ENCODE peak calls at places on chromosomes 13 and 19, in seven cellular contexts. N, T, B, I, F, J and H are unnamed samples. For H3K36me3, the result is how much of the 10 kb centered on the place peaks cover.

GRCh38 chr19:35887197-35887596 is 13.1 kb downstream of the NFKBID start:
- DNase-seq in I (no peak), T (no peak), B (no peak), J (no peak), N (no peak), F (no peak), H (no peak)

GRCh38 chr19:18259848-18260247 is 14.4 kb downstream of the IQCN start:
- DNase-seq in T (no peak), B (no peak), F (no peak), J (no peak), N (no peak), I (no peak), H (no peak)

GRCh38 chr13:114077938-114078335 is 54.5 kb downstream of the RASA3 start:
- DNase-seq in T (no peak), J (no peak), F (peak), I (no peak), B (no peak), N (peak), H (no peak)

GRCh38 chr13:59447031-59447430 is 716.7 kb downstream of the DIAPH3 start:
- DNase-seq in J (no peak), I (no peak), T (no peak), N (no peak), F (peak), B (no peak), H (no peak)

GRCh38 chr19:43766755-43767043 is 11.9 kb upstream of the SMG9 start:
- DNase-seq in B (no peak), J (no peak), I (no peak), T (no peak), N (no peak), F (no peak), H (no peak)

GRCh38 chr13:33262069-33262487 is 23.5 kb downstream of the STARD13 start:
- DNase-seq in B (no peak), N (peak), T (no peak), I (peak), J (no peak), F (peak), H (no peak)

GRCh38 chr13:51727634-51728274 is 76.2 kb downstream of the DHRS12 start:
- DNase-seq in F (no peak), T (no peak), J (no peak), B (no peak), I (no peak), N (no peak), H (no peak)

GRCh38 chr19:34969721-34970120 is 5.7 kb upstream of the ZNF792 start:
- DNase-seq in I (no peak), F (no peak), B (no peak), J (no peak), N (no peak), T (no peak), H (no peak)

GRCh38 chr19:892243-892996 is 567 bp downstream of the MED16 start:
- DNase-seq in T (no peak), J (no peak), B (no peak), N (no peak), I (no peak), F (no peak), H (no peak)

GRCh38 chr13:98959775-98960325 is 18.0 kb downstream of the DOCK9 start:
- DNase-seq in J (no peak), N (no peak), T (no peak), F (no peak), B (no peak), I (no peak), H (no peak)

GRCh38 chr13:20119960-20120359 is 40.9 kb downstream of the GJA3 start:
- DNase-seq in I (no peak), N (no peak), B (no peak), F (no peak), J (no peak), T (no peak), H (no peak)

GRCh38 chr19:51479531-51480331 is 1.4 kb downstream of the CEACAM18 start:
- DNase-seq in B (no peak), J (no peak), T (no peak), I (no peak), N (no peak), F (no peak), H (no peak)

GRCh38 chr19:28454083-28454482 is 758.9 kb downstream of the UQCRFS1 start:
- DNase-seq in J (peak), F (peak), I (no peak), B (no peak), N (no peak), T (no peak), H (no peak)

GRCh38 chr13:101473458-101473857 is 21.0 kb downstream of the ITGBL1 start:
- DNase-seq in J (no peak), N (no peak), F (peak), I (no peak), B (no peak), T (no peak), H (no peak)

GRCh38 chr13:99731747-99732146 is 230.5 kb downstream of the TM9SF2 start:
- DNase-seq in I (no peak), B (no peak), N (no peak), J (no peak), T (no peak), F (no peak), H (no peak)

GRCh38 chr19:48970923-48971395 is 5.8 kb downstream of the FTL start:
- DNase-seq in J (no peak), I (peak), F (peak), T (no peak), B (peak), N (peak), H (peak)

GRCh38 chr19:17112271-17112670 is 36.7 kb downstream of the MYO9B start:
- DNase-seq in N (no peak), J (no peak), T (no peak), I (no peak), F (no peak), B (no peak), H (no peak)

GRCh38 chr13:108214511-108215383 is 589 bp downstream of the LIG4 start:
- DNase-seq in T (no peak), I (peak), B (no peak), F (no peak), N (no peak), J (no peak), H (peak)

GRCh38 chr19:34767967-34768366 is 5.0 kb downstream of the ZNF599 start:
- DNase-seq in B (no peak), N (no peak), T (no peak), F (no peak), I (no peak), J (no peak), H (no peak)

GRCh38 chr19:58578430-58578925 is 5.3 kb upstream of the MZF1 start:
- DNase-seq in J (no peak), N (no peak), B (no peak), I (no peak), T (peak), F (no peak), H (no peak)

GRCh38 chr19:2428027-2428690 is 773 bp upstream of the TIMM13 start:
- DNase-seq in B (no peak), F (peak), N (no peak), T (no peak), I (peak), J (no peak), H (peak)

GRCh38 chr19:19028526-19028925 is 4.8 kb downstream of the SUGP2 start:
- DNase-seq in J (no peak), F (no peak), I (no peak), T (no peak), N (no peak), B (no peak), H (no peak)

GRCh38 chr19:32676186-32676894 is 692 bp downstream of the RGS9BP start:
- DNase-seq in N (no peak), I (no peak), T (no peak), J (no peak), F (no peak), B (peak), H (peak)

GRCh38 chr13:32472194-32472621 is 44.3 kb upstream of the N4BP2L1 start:
- DNase-seq in J (no peak), N (no peak), F (no peak), I (no peak), B (no peak), T (no peak), H (peak)

GRCh38 chr19:56765107-56765506 is 75.4 kb downstream of the PEG3 start:
- DNase-seq in J (no peak), T (peak), N (peak), B (peak), F (no peak), I (peak), H (no peak)

GRCh38 chr13:27018882-27019281 is 152.7 kb downstream of the USP12 start:
- DNase-seq in T (no peak), J (no peak), B (no peak), I (no peak), N (no peak), F (no peak), H (no peak)

GRCh38 chr19:4318460-4318859 is 14.1 kb downstream of the FSD1 start:
- DNase-seq in B (no peak), T (no peak), N (no peak), J (no peak), F (no peak), I (no peak), H (no peak)

GRCh38 chr19:40078377-40078776 is 12.4 kb downstream of the ZNF780A start:
- DNase-seq in N (no peak), F (no peak), J (no peak), B (no peak), T (no peak), I (no peak), H (no peak)

GRCh38 chr19:39913682-39914333 is 20.6 kb downstream of the FCGBP start:
- DNase-seq in T (no peak), I (no peak), J (no peak), N (no peak), B (no peak), F (no peak), H (no peak)

GRCh38 chr19:1177322-1178114 is 3.5 kb upstream of the SBNO2 start:
- DNase-seq in T (no peak), I (no peak), J (peak), F (peak), B (no peak), N (no peak), H (no peak)

GRCh38 chr13:46595918-46596315 is 42.9 kb downstream of the LRCH1 start:
- DNase-seq in N (no peak), B (no peak), J (no peak), F (no peak), I (no peak), T (no peak), H (no peak)

GRCh38 chr19:13795595-13796300 is 505 bp downstream of the ZSWIM4 start:
- DNase-seq in B (no peak), I (no peak), F (peak), J (no peak), N (no peak), T (no peak), H (no peak)

GRCh38 chr19:15294591-15294990 is 37.7 kb downstream of the BRD4 start:
- DNase-seq in F (no peak), N (no peak), B (no peak), J (no peak), I (no peak), T (no peak), H (no peak)

GRCh38 chr19:677201-677600 is 1.0 kb downstream of the FSTL3 start:
- DNase-seq in T (peak), F (peak), J (peak), I (peak), B (no peak), N (peak), H (no peak)

GRCh38 chr13:44667950-44668349 is 91.8 kb upstream of the TSC22D1 start:
- DNase-seq in F (peak), N (no peak), I (no peak), J (no peak), B (no peak), T (no peak), H (peak)

GRCh38 chr19:3508771-3509535 is 2.8 kb downstream of the FZR1 start:
- DNase-seq in N (no peak), I (no peak), F (peak), B (no peak), J (no peak), T (no peak), H (no peak)

GRCh38 chr13:65990684-65991083 is 1239.5 kb downstream of the PCDH9 start:
- DNase-seq in J (no peak), B (no peak), I (no peak), T (no peak), F (no peak), N (no peak), H (no peak)

GRCh38 chr19:2575734-2576481 is 100.0 kb downstream of the GADD45B start:
- DNase-seq in N (peak), J (no peak), I (peak), F (no peak), T (peak), B (no peak), H (no peak)

GRCh38 chr13:51643882-51644281 is 59.6 kb downstream of the WDFY2 start:
- DNase-seq in T (no peak), B (no peak), N (no peak), J (peak), I (no peak), F (peak), H (no peak)

DNA sequence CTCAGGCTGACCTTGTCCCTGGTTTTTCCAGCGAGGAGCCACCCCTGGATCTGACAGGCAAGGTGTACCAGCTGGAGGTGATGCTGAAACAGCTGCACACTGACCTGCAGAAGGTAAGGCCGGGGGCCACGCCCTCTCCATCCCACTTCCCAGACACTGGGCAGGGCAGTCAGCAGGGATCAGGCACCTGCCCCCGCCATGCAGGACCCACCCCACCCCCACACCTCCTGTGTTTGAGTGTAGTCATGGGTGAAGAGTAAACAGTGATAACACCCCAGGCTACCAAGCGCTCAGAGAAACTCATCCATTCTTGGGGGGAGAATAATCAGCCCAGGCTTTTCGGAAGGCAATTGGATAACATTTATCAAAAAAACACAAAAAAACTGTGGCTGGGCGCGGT is 19.9 kb downstream of the DPF1 start:
- DNase-seq in F (no peak), J (no peak), B (no peak), T (no peak), N (no peak), I (no peak), H (no peak)
- H3K36me3 ChIP-seq in F (under half), J (under half), B (under half), T (under half), N (under half), I (under half), H (under half)

GRCh38 chr13:25051065-25051464 is 44.9 kb upstream of the PABPC3 start:
- DNase-seq in F (no peak), B (no peak), N (no peak), I (no peak), J (no peak), T (no peak), H (no peak)
- H3K36me3 ChIP-seq in F (under half), B (under half), N (under half), I (under half), J (under half), T (under half), H (under half)

GRCh38 chr13:106555631-106556328 is 12.2 kb downstream of the ARGLU1 start:
- DNase-seq in B (no peak), J (no peak), T (no peak), I (no peak), F (peak), N (no peak), H (no peak)
- H3K36me3 ChIP-seq in B (under half), J (under half), T (under half), I (under half), F (under half), N (under half), H (under half)

GRCh38 chr19:55193481-55193880 is 13.4 kb upstream of the SYT5 start:
- DNase-seq in F (no peak), B (no peak), T (no peak), N (no peak), I (no peak), J (no peak), H (no peak)

GRCh38 chr19:55196803-55197202 is 12.5 kb downstream of the PTPRH start:
- DNase-seq in F (no peak), T (no peak), B (no peak), N (no peak), I (no peak), J (no peak), H (no peak)

GRCh38 chr19:55198651-55199050 is 10.7 kb downstream of the PTPRH start:
- DNase-seq in I (no peak), B (no peak), N (no peak), J (no peak), T (no peak), F (no peak), H (no peak)

GRCh38 chr19:55199620-55200204 is 9.6 kb downstream of the PTPRH start:
- DNase-seq in J (no peak), F (no peak), B (no peak), T (no peak), I (no peak), N (no peak), H (no peak)

GRCh38 chr19:55197531-55197930 is 11.8 kb downstream of the PTPRH start:
- DNase-seq in T (no peak), N (no peak), F (no peak), I (no peak), B (no peak), J (no peak), H (no peak)
- H3K36me3 ChIP-seq in T (under half), N (under half), F (under half), I (under half), B (under half), J (under half), H (under half)

GRCh38 chr19:6000228-6000847 is 22.4 kb upstream of the RANBP3 start:
- DNase-seq in I (no peak), J (no peak), B (no peak), N (no peak), T (no peak), F (no peak), H (no peak)

GRCh38 chr19:6002591-6002990 is 24.7 kb upstream of the RANBP3 start:
- DNase-seq in N (no peak), I (no peak), T (no peak), B (no peak), J (no peak), F (no peak), H (no peak)

GRCh38 chr19:6005321-6006069 is 27.6 kb upstream of the RANBP3 start:
- DNase-seq in T (no peak), N (no peak), F (no peak), I (no peak), B (no peak), J (no peak), H (no peak)

GRCh38 chr19:6006896-6007295 is 29.0 kb upstream of the RANBP3 start:
- DNase-seq in T (no peak), F (no peak), B (no peak), J (no peak), I (no peak), N (no peak), H (no peak)

GRCh38 chr19:6003976-6004375 is 26.0 kb upstream of the RANBP3 start:
- DNase-seq in I (no peak), N (no peak), F (no peak), T (no peak), B (no peak), J (no peak), H (no peak)
- H3K36me3 ChIP-seq in I (under half), N (under half), F (under half), T (under half), B (under half), J (under half), H (under half)

DNA sequence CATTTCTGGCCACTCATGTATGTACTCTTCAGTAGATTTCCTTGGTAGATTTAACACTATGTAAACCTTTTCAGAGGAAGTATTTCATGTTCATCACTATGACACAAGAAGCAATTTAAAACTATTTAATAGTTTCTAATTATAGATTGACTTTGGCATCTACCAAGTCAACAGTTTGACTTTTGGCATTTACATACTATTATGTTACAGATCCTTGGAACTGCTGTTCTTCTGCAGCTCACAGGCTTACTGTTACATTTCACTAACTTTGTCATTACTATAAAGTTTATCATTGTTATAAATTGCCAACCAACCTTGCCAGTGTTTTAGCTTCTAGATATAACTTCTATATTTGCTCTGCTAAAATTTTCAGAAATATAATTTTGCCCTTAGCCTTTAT is 18.7 kb downstream of the SUPT20H start:
- DNase-seq in T (no peak), F (no peak), N (no peak), J (no peak), I (no peak), B (no peak), H (no peak)
- H3K36me3 ChIP-seq in T (under half), F (under half), N (under half), J (under half), I (under half), B (half or more), H (under half)

GRCh38 chr19:53103903-53104203 is 631 bp upstream of the ZNF160 start:
- DNase-seq in I (no peak), B (no peak), T (no peak), F (no peak), N (no peak), J (no peak), H (no peak)

GRCh38 chr19:53112286-53112685 is 9.1 kb upstream of the ZNF160 start:
- DNase-seq in I (no peak), F (peak), N (no peak), T (no peak), B (no peak), J (no peak), H (no peak)

GRCh38 chr19:53109527-53109926 is 6.3 kb upstream of the ZNF160 start:
- DNase-seq in J (no peak), I (no peak), T (no peak), F (no peak), N (no peak), B (no peak), H (no peak)
- H3K36me3 ChIP-seq in J (under half), I (under half), T (under half), F (under half), N (under half), B (under half), H (under half)

GRCh38 chr19:47264629-47265028 is 8.3 kb downstream of the CCDC9 start:
- DNase-seq in I (no peak), N (no peak), B (no peak), T (no peak), J (no peak), F (no peak), H (no peak)
- H3K36me3 ChIP-seq in I (under half), N (under half), B (under half), T (under half), J (under half), F (under half), H (under half)

GRCh38 chr13:95593462-95593861 is 40.9 kb downstream of the CLDN10 start:
- DNase-seq in F (no peak), I (no peak), J (no peak), N (no peak), T (no peak), B (no peak), H (no peak)
- H3K36me3 ChIP-seq in F (under half), I (under half), J (under half), N (under half), T (under half), B (under half), H (under half)

DNA sequence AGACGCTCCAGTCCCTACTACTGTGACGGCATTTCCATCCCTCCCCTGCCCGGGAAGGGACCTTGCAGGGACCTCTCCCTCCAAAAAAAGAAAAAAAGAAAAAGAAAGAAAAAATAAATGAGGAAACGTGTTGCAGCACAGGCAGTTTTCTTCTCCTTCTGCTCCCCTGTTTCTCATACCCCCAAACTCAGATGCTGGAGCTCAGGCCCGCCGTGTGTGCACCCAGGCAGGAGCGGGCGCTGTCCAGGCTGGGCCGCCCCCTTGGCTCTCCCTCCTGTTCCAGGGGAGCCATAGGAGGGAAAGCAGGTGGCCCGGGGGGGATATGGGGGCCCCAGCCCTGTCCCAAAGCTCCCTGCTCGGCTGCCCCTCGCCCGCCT is 5.8 kb downstream of the YIPF2 start:
- DNase-seq in T (no peak), J (no peak), F (no peak), B (no peak), N (no peak), I (no peak), H (no peak)
- H3K36me3 ChIP-seq in T (under half), J (under half), F (under half), B (under half), N (under half), I (under half), H (under half)